ENCODE peak calls at places on chromosome 7, in eight cellular contexts. A is IMR-90, Q is kidney, B is heart right ventricle, Z is colonic mucosa, N is suprapubic skin, S is esophagus muscularis mucosa, M is SK-N-SH. O is an unnamed sample. For H3K36me3, the result is how much of the 10 kb centered on the place peaks cover.

GRCh38 chr7:69599879-69600764 is 1.8 kb downstream of the AUTS2 start:
- DNase-seq in N (peak), Q (no peak), S (no peak), B (peak), Z (peak), A (no peak), M (peak), O (peak)

GRCh38 chr7:71131256-71131752 is 640 bp upstream of the GALNT17 start:
- DNase-seq in N (no peak), A (no peak), B (peak), Q (peak), Z (peak), S (no peak), M (peak), O (peak)

GRCh38 chr7:50665403-50666123 is 100.4 kb upstream of the DDC start:
- DNase-seq in Z (no peak), A (peak), S (no peak), M (no peak), B (no peak), Q (no peak), N (no peak), O (peak)

GRCh38 chr7:47739901-47740300 is 158.0 kb upstream of the TNS3 start:
- DNase-seq in M (no peak), A (peak), S (no peak), Q (no peak), N (no peak), B (no peak), Z (no peak), O (no peak)

GRCh38 chr7:33143996-33144718 is 14.8 kb downstream of the BBS9 start:
- DNase-seq in A (peak), Z (no peak), S (no peak), B (no peak), N (no peak), M (no peak), Q (no peak), O (no peak)

GRCh38 chr7:148695953-148696352 is 2.8 kb upstream of the CUL1 start:
- DNase-seq in S (no peak), Q (no peak), M (no peak), N (no peak), A (no peak), Z (no peak), B (no peak), O (no peak)

GRCh38 chr7:101678713-101679112 is 49.6 kb upstream of the MYL10 start:
- DNase-seq in M (no peak), S (no peak), Q (no peak), Z (no peak), B (no peak), A (peak), N (no peak), O (peak)

GRCh38 chr7:50714851-50715250 is 67.8 kb downstream of the GRB10 start:
- DNase-seq in Z (no peak), A (no peak), M (no peak), B (no peak), Q (no peak), N (no peak), S (no peak), O (no peak)

GRCh38 chr7:82945056-82945455 is 217.6 kb downstream of the PCLO start:
- DNase-seq in S (no peak), B (no peak), A (no peak), N (no peak), Q (no peak), M (no peak), Z (no peak), O (no peak)

GRCh38 chr7:157389951-157390730 is 53.3 kb downstream of the DNAJB6 start:
- DNase-seq in N (no peak), S (no peak), Z (no peak), M (no peak), B (no peak), Q (no peak), A (no peak), O (no peak)

GRCh38 chr7:118949031-118949430 is 724.5 kb downstream of the ANKRD7 start:
- DNase-seq in B (no peak), Z (no peak), S (no peak), Q (no peak), N (no peak), M (no peak), A (peak), O (no peak)

GRCh38 chr7:128913856-128914565 is 3.5 kb upstream of the KCP start:
- DNase-seq in N (peak), M (peak), B (no peak), Z (no peak), S (no peak), A (no peak), Q (no peak), O (no peak)

GRCh38 chr7:78377532-78377931 is 579.0 kb downstream of the PHTF2 start:
- DNase-seq in M (no peak), Z (no peak), B (no peak), N (no peak), Q (no peak), S (no peak), A (no peak), O (no peak)

GRCh38 chr7:12031638-12032037 is 179.5 kb upstream of the TMEM106B start:
- DNase-seq in N (no peak), A (peak), M (no peak), B (no peak), Z (no peak), S (no peak), Q (no peak), O (no peak)

GRCh38 chr7:116327751-116328150 is 117.4 kb downstream of the TES start:
- DNase-seq in Q (no peak), N (no peak), Z (no peak), A (peak), B (no peak), S (no peak), M (no peak), O (no peak)

GRCh38 chr7:9645756-9646155 is 1212.3 kb downstream of the NXPH1 start:
- DNase-seq in B (no peak), S (no peak), Z (no peak), M (no peak), A (no peak), N (no peak), Q (no peak), O (no peak)

GRCh38 chr7:64183126-64183742 is 23.8 kb upstream of the ZNF735 start:
- DNase-seq in A (no peak), B (peak), S (no peak), Z (no peak), Q (no peak), M (peak), N (no peak), O (peak)

GRCh38 chr7:142357953-142358520 is 100.2 kb upstream of the PRSS58 start:
- DNase-seq in B (no peak), Z (peak), S (no peak), M (peak), N (no peak), A (peak), Q (peak), O (no peak)

GRCh38 chr7:2717293-2717904 is 29.4 kb downstream of the AMZ1 start:
- DNase-seq in N (no peak), M (peak), Z (peak), S (no peak), Q (no peak), B (no peak), A (peak), O (no peak)

GRCh38 chr7:105878746-105879605 is 2.6 kb upstream of the ATXN7L1 start:
- DNase-seq in S (peak), M (no peak), B (no peak), Q (no peak), Z (no peak), N (no peak), A (no peak), O (no peak)

GRCh38 chr7:97024209-97025129 is at the start of gene DLX5:
- DNase-seq in M (peak), Z (no peak), Q (peak), A (peak), B (no peak), N (peak), S (peak), O (no peak)

GRCh38 chr7:135320277-135320676 is 86.6 kb downstream of the STRA8 start:
- DNase-seq in S (no peak), N (no peak), Q (peak), A (peak), Z (peak), M (peak), B (peak), O (peak)

GRCh38 chr7:113285411-113285810 is 167.1 kb upstream of the SMIM30 start:
- DNase-seq in Z (no peak), S (no peak), A (peak), M (no peak), N (no peak), Q (no peak), B (no peak), O (no peak)

GRCh38 chr7:139691253-139691781 is 86.5 kb downstream of the HIPK2 start:
- DNase-seq in M (peak), S (no peak), Z (peak), B (peak), A (no peak), N (no peak), Q (no peak), O (peak)

DNA sequence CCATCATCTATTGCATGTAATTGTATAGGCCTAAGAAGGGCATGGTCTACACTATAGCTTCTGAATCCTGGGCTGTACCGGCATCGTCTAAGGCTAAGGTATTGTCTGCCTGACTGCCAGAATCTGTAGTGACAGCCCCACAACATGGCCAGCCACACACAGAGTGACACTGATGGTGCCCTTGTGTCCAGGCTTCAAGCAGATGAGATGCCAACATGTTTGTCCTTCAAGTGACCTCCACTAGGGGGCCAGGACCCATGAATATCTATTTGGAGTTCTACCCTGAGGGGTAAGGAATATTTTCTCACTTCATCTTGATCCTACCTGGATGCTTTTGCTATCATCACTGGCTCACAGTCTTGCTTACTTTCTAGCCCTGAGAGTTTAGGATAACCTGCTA is 1.5 kb downstream of the CYP3A7 start:
- DNase-seq in N (no peak), Z (no peak), M (no peak), B (no peak), S (peak), A (no peak), Q (no peak), O (no peak)
- TF ChIP-seq CTCF in N (no peak), Z (no peak), M (peak), B (no peak), S (no peak), A (no peak), Q (peak), O (no peak)

GRCh38 chr7:95047291-95047690 is 139.9 kb downstream of the PPP1R9A start:
- DNase-seq in S (no peak), Q (no peak), M (no peak), B (no peak), Z (no peak), N (no peak), A (no peak), O (no peak)

GRCh38 chr7:95046494-95047240 is 139.3 kb downstream of the PPP1R9A start:
- DNase-seq in A (no peak), Z (no peak), M (no peak), S (no peak), Q (no peak), N (no peak), B (no peak), O (no peak)

DNA sequence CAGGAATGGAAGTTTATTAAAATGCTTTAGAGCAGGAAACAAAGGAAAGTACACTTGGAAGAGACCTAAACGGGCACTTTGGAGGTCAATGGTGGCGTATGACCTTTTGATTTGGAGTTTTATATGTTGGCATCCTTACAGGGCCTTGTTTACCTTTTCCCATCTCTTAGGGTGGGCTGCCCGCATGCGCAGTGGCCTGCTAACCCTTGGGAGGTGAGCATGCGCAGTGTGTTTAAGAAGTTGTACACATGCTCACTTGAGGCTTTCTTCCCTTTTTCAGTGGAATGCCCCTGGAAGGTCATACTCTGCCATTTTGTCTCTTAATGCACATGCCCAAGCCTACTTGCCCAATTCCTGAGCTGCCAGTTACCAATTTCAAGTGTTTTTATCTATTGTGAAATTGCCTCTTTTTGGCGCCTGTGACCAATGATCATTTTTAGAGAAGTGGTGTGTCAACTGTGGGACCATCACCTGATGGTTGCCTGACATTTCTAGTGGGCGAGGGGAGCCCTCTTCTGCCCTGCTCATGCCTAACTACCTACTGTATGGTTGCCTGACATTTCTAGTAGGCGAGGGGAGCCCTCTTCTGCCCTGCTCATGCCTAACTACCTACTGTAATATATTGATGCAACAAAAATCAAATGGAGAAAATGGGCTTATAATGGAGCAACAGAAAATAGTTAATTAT is 138.0 kb downstream of the PPP1R9A start:
- DNase-seq in Z (peak), A (no peak), N (no peak), M (no peak), Q (no peak), B (no peak), S (no peak), O (no peak)
- H3K4me3 ChIP-seq in Z (no peak), A (no peak), N (no peak), M (no peak), Q (no peak), B (no peak), S (no peak), O (no peak)

GRCh38 chr7:130319541-130319940 is 25.1 kb upstream of the CPA5 start:
- DNase-seq in Z (no peak), A (no peak), N (no peak), Q (no peak), M (no peak), S (no peak), B (no peak), O (no peak)
- H3K36me3 ChIP-seq in Z (under half), A (under half), N (under half), Q (under half), M (under half), S (under half), B (under half), O (under half)

GRCh38 chr7:45863715-45864114 is 9.2 kb downstream of the CCDC201 start:
- DNase-seq in S (no peak), A (no peak), B (no peak), N (no peak), M (no peak), Q (no peak), Z (no peak), O (no peak)
- TF ChIP-seq CTCF in S (no peak), A (peak), B (no peak), N (no peak), M (peak), Q (no peak), Z (no peak), O (no peak)

GRCh38 chr7:23490357-23491131 is 20.3 kb upstream of the IGF2BP3 start:
- DNase-seq in Z (peak), N (peak), Q (peak), B (peak), A (no peak), M (peak), S (no peak), O (peak)
- H3K4me3 ChIP-seq in Z (peak), N (peak), Q (peak), B (peak), A (peak), M (peak), S (peak), O (peak)

O was measured in psoas muscle.